ENCODE peak calls at places on chromosome 9, in ten cellular contexts. F is HT1080; I is cardiac fibroblast; A is natural killer cell; H is NCI-H460; P is GM04504; D is substantia nigra; U is SHP77; J is lung microvascular endothelial cell; N is activated naive CD4-positive, alpha-beta T cell treated with Interleukin-2 at 50 U/mL for 16 hours. X is an unnamed sample.

GRCh38 chr9:36818965-36819870 is 214.8 kb downstream of the PAX5 start:
- DNase-seq in I (no peak), F (no peak), U (no peak), H (no peak), P (no peak), A (no peak), N (no peak), D (no peak), J (no peak), X (peak)

GRCh38 chr9:12964271-12964670 is 189.5 kb downstream of the LURAP1L start:
- DNase-seq in D (no peak), N (no peak), J (no peak), I (no peak), U (no peak), A (no peak), H (no peak), F (no peak), P (no peak), X (no peak)

GRCh38 chr9:115391166-115391825 is 273.3 kb upstream of the TNC start:
- DNase-seq in H (no peak), D (no peak), N (no peak), J (no peak), I (no peak), U (no peak), P (no peak), A (no peak), F (no peak), X (no peak)

GRCh38 chr9:124852829-124853531 is at the start of gene WDR38:
- DNase-seq in I (peak), P (no peak), U (peak), H (peak), A (peak), F (peak), J (peak), D (no peak), N (peak), X (peak)

GRCh38 chr9:129291041-129291501 is 113.0 kb upstream of the IER5L start:
- DNase-seq in I (no peak), D (no peak), H (no peak), N (no peak), U (no peak), P (no peak), F (no peak), A (no peak), J (peak), X (peak)

GRCh38 chr9:114348906-114349482 is 19.3 kb downstream of the ORM2 start:
- DNase-seq in H (peak), J (no peak), A (no peak), U (no peak), N (peak), D (peak), F (peak), I (peak), P (peak), X (peak)

GRCh38 chr9:134943836-134944235 is 26.1 kb upstream of the FCN1 start:
- DNase-seq in U (no peak), D (no peak), A (no peak), H (no peak), F (no peak), N (no peak), I (no peak), P (no peak), J (no peak), X (no peak)

GRCh38 chr9:114674798-114675554 is 7.0 kb downstream of the TEX48 start:
- DNase-seq in D (no peak), H (no peak), I (no peak), P (no peak), A (no peak), J (no peak), U (no peak), F (no peak), N (no peak), X (peak)

GRCh38 chr9:129287595-129288305 is 109.7 kb upstream of the IER5L start:
- DNase-seq in U (peak), I (no peak), H (no peak), P (no peak), F (no peak), J (no peak), N (no peak), A (peak), D (no peak), X (peak)

GRCh38 chr9:136567651-136568287 is 21.9 kb upstream of the NOTCH1 start:
- DNase-seq in H (peak), I (peak), F (peak), P (peak), N (no peak), J (peak), A (no peak), D (no peak), U (no peak), X (peak)

GRCh38 chr9:21110708-21111576 is 30.7 kb downstream of the IFNW1 start:
- DNase-seq in U (peak), A (no peak), F (peak), J (peak), D (no peak), I (peak), P (peak), H (peak), N (no peak), X (no peak)

GRCh38 chr9:130390371-130390770 is 54.4 kb upstream of the ASS1 start:
- DNase-seq in H (no peak), D (no peak), F (no peak), P (no peak), J (no peak), N (no peak), U (no peak), A (no peak), I (no peak), X (peak)

GRCh38 chr9:107337676-107338590 is 54.9 kb downstream of the RAD23B start:
- DNase-seq in H (no peak), A (no peak), U (no peak), J (no peak), I (no peak), D (no peak), N (no peak), F (no peak), P (no peak), X (no peak)